ENCODE peak calls at places on chromosomes 6 and 20, in five cellular contexts. One of them, this sample, is unnamed.
A peak's percentile ranks its signal among the peaks of the same experiment; 100 is the strongest.

GRCh38 chr6:134495203-134495892 is 177.4 kb upstream of the SGK1 start:
- DNase-seq in uterus: no peak
- DNase-seq in cardiac muscle cell: no peak
- DNase-seq in CD8-positive, alpha-beta T cell: no peak
- DNase-seq in fibroblast of lung: no peak
- DNase-seq in this sample: no peak

GRCh38 chr6:85547719-85548118 is 45.9 kb downstream of the SNX14 start:
- DNase-seq in cardiac muscle cell: no peak
- DNase-seq in fibroblast of lung: no peak
- DNase-seq in CD8-positive, alpha-beta T cell: no peak
- DNase-seq in uterus: no peak
- DNase-seq in this sample: no peak

GRCh38 chr6:122322824-122323223 is 76.6 kb upstream of the HSF2 start:
- DNase-seq in CD8-positive, alpha-beta T cell: no peak
- DNase-seq in cardiac muscle cell: peak; percentile 30
- DNase-seq in fibroblast of lung: peak; percentile 9
- DNase-seq in uterus: no peak
- DNase-seq in this sample: peak; percentile 8

GRCh38 chr20:61590236-61590635 is 338.2 kb downstream of the CDH4 start:
- DNase-seq in uterus: no peak
- DNase-seq in CD8-positive, alpha-beta T cell: no peak
- DNase-seq in cardiac muscle cell: no peak
- DNase-seq in fibroblast of lung: no peak
- DNase-seq in this sample: no peak

GRCh38 chr6:64254558-64254957 is 619.0 kb downstream of the PHF3 start:
- DNase-seq in cardiac muscle cell: no peak
- DNase-seq in CD8-positive, alpha-beta T cell: no peak
- DNase-seq in fibroblast of lung: no peak
- DNase-seq in uterus: no peak
- DNase-seq in this sample: no peak

GRCh38 chr6:47788498-47788884 is 6.7 kb downstream of the OPN5 start:
- DNase-seq in fibroblast of lung: no peak
- DNase-seq in uterus: no peak
- DNase-seq in CD8-positive, alpha-beta T cell: no peak
- DNase-seq in cardiac muscle cell: no peak
- DNase-seq in this sample: no peak

GRCh38 chr20:63823691-63824311 is 7.3 kb downstream of the ZBTB46 start:
- DNase-seq in uterus: no peak
- DNase-seq in CD8-positive, alpha-beta T cell: no peak
- DNase-seq in cardiac muscle cell: no peak
- DNase-seq in fibroblast of lung: no peak
- DNase-seq in this sample: no peak

GRCh38 chr6:83113258-83113657 is 45.8 kb downstream of the DOP1A start:
- DNase-seq in uterus: no peak
- DNase-seq in fibroblast of lung: peak; percentile 68
- DNase-seq in cardiac muscle cell: no peak
- DNase-seq in CD8-positive, alpha-beta T cell: no peak
- DNase-seq in this sample: no peak

GRCh38 chr6:158595223-158595622 is 35.3 kb downstream of the TMEM181 start:
- DNase-seq in uterus: no peak
- DNase-seq in fibroblast of lung: no peak
- DNase-seq in CD8-positive, alpha-beta T cell: peak; percentile 28
- DNase-seq in cardiac muscle cell: no peak
- DNase-seq in this sample: no peak
- TF ChIP-seq CTCF in uterus: no peak
- TF ChIP-seq CTCF in fibroblast of lung: peak; percentile 7
- TF ChIP-seq CTCF in CD8-positive, alpha-beta T cell: no peak
- TF ChIP-seq CTCF in cardiac muscle cell: peak; percentile 29
- TF ChIP-seq CTCF in this sample: peak; percentile 41

DNA sequence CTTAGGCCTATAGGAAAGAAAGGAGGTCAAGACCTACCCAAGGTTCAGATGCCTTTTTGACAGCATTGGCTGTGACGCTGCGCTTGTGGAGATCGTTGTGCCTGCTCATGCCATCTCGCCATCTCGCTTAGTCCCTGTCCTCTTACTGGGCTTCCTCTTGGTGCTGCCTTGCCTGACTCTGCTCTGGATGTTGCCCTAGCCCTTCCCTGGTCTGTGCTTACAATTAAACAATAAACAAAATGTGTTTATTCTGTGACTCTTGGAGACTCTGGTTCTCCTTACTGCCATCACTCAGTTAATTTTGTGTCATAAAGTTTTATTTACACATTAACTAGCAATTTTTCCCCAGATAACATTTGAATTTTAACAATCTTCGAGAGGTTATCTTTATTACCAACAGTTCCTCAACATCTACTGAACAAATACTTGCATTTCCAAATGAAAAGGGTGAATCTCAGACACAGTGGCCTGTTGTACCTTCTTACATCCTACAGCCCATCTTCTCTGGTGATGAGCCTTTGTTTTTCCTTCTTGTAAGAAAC is 11.6 kb downstream of the AFDN start:
- DNase-seq in uterus: no peak
- DNase-seq in CD8-positive, alpha-beta T cell: no peak
- DNase-seq in fibroblast of lung: no peak
- DNase-seq in cardiac muscle cell: no peak
- DNase-seq in this sample: no peak
- H3K4me1 ChIP-seq in uterus: no peaks in the 10 kb centered on the region
- H3K4me1 ChIP-seq in CD8-positive, alpha-beta T cell: no peaks in the 10 kb centered on the region
- H3K4me1 ChIP-seq in fibroblast of lung: no peaks in the 10 kb centered on the region
- H3K4me1 ChIP-seq in cardiac muscle cell: peaks cover 44% of the 10 kb centered on the region
- H3K4me1 ChIP-seq in this sample: peaks cover 3% of the 10 kb centered on the region

DNA sequence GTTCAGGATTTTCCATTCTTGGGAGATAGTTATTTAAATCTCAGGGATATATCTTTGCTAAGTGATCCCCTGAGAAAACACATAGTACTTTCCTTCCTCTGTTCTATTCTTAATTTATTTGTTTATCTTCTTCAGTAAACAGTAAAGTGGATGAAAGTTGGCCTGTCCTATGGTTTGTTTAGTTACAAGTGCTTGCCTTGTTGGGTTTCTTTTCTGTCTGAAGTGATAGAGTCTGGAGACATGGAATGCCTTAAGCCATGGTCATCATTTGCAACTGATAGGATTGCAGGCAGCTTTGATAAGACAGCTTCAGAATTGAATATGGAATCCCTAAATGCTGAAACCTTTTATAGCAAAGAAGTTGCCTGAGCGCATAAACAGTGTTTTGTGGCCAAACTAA is 4.9 kb downstream of the ADGRG6 start:
- DNase-seq in fibroblast of lung: no peak
- DNase-seq in CD8-positive, alpha-beta T cell: no peak
- DNase-seq in uterus: no peak
- DNase-seq in cardiac muscle cell: no peak
- DNase-seq in this sample: no peak
- H3K4me3 ChIP-seq in fibroblast of lung: no peak overlapping the region
- H3K4me3 ChIP-seq in CD8-positive, alpha-beta T cell: no peak overlapping the region
- H3K4me3 ChIP-seq in uterus: no peak overlapping the region
- H3K4me3 ChIP-seq in cardiac muscle cell: no peak overlapping the region
- H3K4me3 ChIP-seq in this sample: no peak overlapping the region

DNA sequence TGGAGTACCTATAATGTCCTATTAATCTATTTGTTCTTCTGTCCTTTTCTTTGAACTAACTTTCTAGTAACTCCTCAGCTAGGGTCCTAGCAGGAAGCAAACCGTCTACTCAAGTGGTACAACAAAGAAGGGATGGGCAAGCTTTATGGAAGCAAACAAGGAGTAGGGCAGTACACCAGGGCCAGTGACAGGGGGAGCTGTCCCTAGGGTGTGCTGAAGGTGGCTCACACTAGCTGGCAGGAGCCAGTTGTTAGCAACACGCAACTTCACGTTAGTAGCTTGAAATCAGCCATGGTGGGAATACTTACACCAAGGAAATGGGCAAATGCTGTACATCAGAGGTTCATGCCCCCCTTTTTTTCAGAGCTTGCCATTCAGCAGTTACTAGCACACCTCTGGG is 74.0 kb upstream of the EYA2 start:
- DNase-seq in uterus: no peak
- DNase-seq in CD8-positive, alpha-beta T cell: no peak
- DNase-seq in cardiac muscle cell: no peak
- DNase-seq in fibroblast of lung: no peak
- DNase-seq in this sample: no peak
- TF ChIP-seq CTCF in uterus: no peak
- TF ChIP-seq CTCF in CD8-positive, alpha-beta T cell: no peak
- TF ChIP-seq CTCF in cardiac muscle cell: peak; percentile 5
- TF ChIP-seq CTCF in fibroblast of lung: peak; percentile 7
- TF ChIP-seq CTCF in this sample: no peak

GRCh38 chr6:158164564-158164963 is 3.5 kb downstream of the SERAC1 start:
- DNase-seq in uterus: no peak
- DNase-seq in cardiac muscle cell: no peak
- DNase-seq in fibroblast of lung: no peak
- DNase-seq in CD8-positive, alpha-beta T cell: no peak
- DNase-seq in this sample: no peak
- H3K4me1 ChIP-seq in uterus: no peaks in the 10 kb centered on the region
- H3K4me1 ChIP-seq in cardiac muscle cell: no peaks in the 10 kb centered on the region
- H3K4me1 ChIP-seq in fibroblast of lung: peaks cover 9% of the 10 kb centered on the region
- H3K4me1 ChIP-seq in CD8-positive, alpha-beta T cell: peaks cover 7% of the 10 kb centered on the region
- H3K4me1 ChIP-seq in this sample: no peaks in the 10 kb centered on the region